ENCODE peak calls at places on chromosomes 4 and X, in seven cellular contexts. R is OCI-LY7, V is NB4, B is cardiac fibroblast, J is lower leg skin, X is mucosa of descending colon, E is cardiac muscle cell. F is an unnamed sample.
A peak's percentile ranks its signal among the peaks of the same experiment; 100 is the strongest.

GRCh38 chrX:26778320-26778888 is 562.4 kb downstream of the MAGEB5 start:
- DNase-seq in E (no peak), J (no peak), X (no peak), B (no peak), R (peak; percentile 19), V (peak; percentile 12), F (no peak)

GRCh38 chrX:39907964-39908616 is 189.7 kb downstream of the BCOR start:
- DNase-seq in X (peak; percentile 21), E (peak; percentile 36), J (peak; percentile 17), V (peak; percentile 76), R (no peak), B (peak; percentile 89), F (peak; percentile 95)

GRCh38 chrX:40755291-40756249 is 20.2 kb upstream of the MED14 start:
- DNase-seq in R (no peak), J (no peak), V (no peak), E (peak; percentile 8), B (peak; percentile 55), X (no peak), F (no peak)

GRCh38 chr4:8916251-8916913 is 44.7 kb upstream of the HMX1 start:
- DNase-seq in E (no peak), J (no peak), X (no peak), V (peak; percentile 14), B (no peak), R (no peak), F (no peak)

GRCh38 chr4:67570537-67570936 is 12.0 kb downstream of the STAP1 start:
- DNase-seq in R (no peak), J (no peak), X (no peak), B (no peak), E (no peak), V (no peak), F (no peak)

GRCh38 chr4:88630756-88631155 is 38.5 kb downstream of the HERC3 start:
- DNase-seq in J (no peak), X (peak; percentile 18), B (peak; percentile 58), R (no peak), E (no peak), V (no peak), F (peak; percentile 67)

GRCh38 chr4:172009461-172009860 is 196.3 kb downstream of the GALNTL6 start:
- DNase-seq in V (no peak), J (no peak), R (no peak), E (no peak), B (no peak), X (no peak), F (no peak)

GRCh38 chr4:25075129-25075528 is 44.4 kb upstream of the LGI2 start:
- DNase-seq in B (no peak), E (no peak), V (no peak), J (no peak), R (no peak), X (no peak), F (no peak)

GRCh38 chrX:874061-874460 is 243.5 kb downstream of the SHOX start:
- DNase-seq in V (no peak), X (no peak), B (no peak), E (no peak), J (no peak), R (no peak), F (no peak)

GRCh38 chr4:77172336-77172735 is 15.3 kb downstream of the CCNG2 start:
- DNase-seq in X (no peak), R (no peak), E (no peak), J (no peak), B (peak; percentile 77), V (no peak), F (peak; percentile 79)

GRCh38 chrX:18424482-18425198 is 768 bp upstream of the CDKL5 start:
- DNase-seq in V (peak; percentile 52), E (peak; percentile 53), R (peak; percentile 68), X (peak; percentile 16), J (no peak), B (peak; percentile 25), F (peak; percentile 62)

GRCh38 chrX:39582091-39582490 is 515.7 kb downstream of the BCOR start:
- DNase-seq in E (no peak), V (peak; percentile 3), X (peak; percentile 8), R (no peak), J (no peak), B (peak; percentile 2), F (no peak)

GRCh38 chrX:11143931-11144678 is 33.0 kb downstream of the HCCS start:
- DNase-seq in B (peak; percentile 86), R (peak; percentile 79), J (peak; percentile 61), E (peak; percentile 77), V (peak; percentile 70), X (peak; percentile 86), F (peak; percentile 83)

GRCh38 chr4:158176108-158176507 is 3.3 kb upstream of the GASK1B start:
- DNase-seq in J (no peak), R (no peak), B (no peak), V (no peak), E (no peak), X (peak; percentile 29), F (peak; percentile 80)

GRCh38 chrX:134821370-134821769 is 163.1 kb upstream of the PLAC1 start:
- DNase-seq in V (peak; percentile 57), J (no peak), B (peak; percentile 79), X (no peak), E (no peak), R (no peak), F (peak; percentile 53)

GRCh38 chrX:117771384-117771783 is 345.2 kb downstream of the KLHL13 start:
- DNase-seq in V (no peak), B (no peak), R (no peak), X (no peak), E (no peak), J (no peak), F (no peak)

GRCh38 chr4:185080545-185080944 is 62.3 kb downstream of the HELT start:
- DNase-seq in E (no peak), J (no peak), X (no peak), B (no peak), R (no peak), V (no peak), F (no peak)

GRCh38 chrX:110316351-110317078 is 1.4 kb downstream of the AMMECR1 start:
- DNase-seq in V (peak; percentile 39), J (no peak), E (peak; percentile 50), R (no peak), X (peak; percentile 1), B (peak; percentile 30), F (no peak)

GRCh38 chr4:83561381-83561780 is 25.5 kb downstream of the GPAT3 start:
- DNase-seq in V (peak; percentile 84), R (no peak), X (no peak), B (peak; percentile 56), E (no peak), J (peak; percentile 55), F (peak; percentile 93)

GRCh38 chrX:49226946-49227345 is 6.2 kb downstream of the CACNA1F start:
- DNase-seq in X (no peak), V (no peak), J (no peak), B (no peak), R (no peak), E (no peak), F (no peak)

GRCh38 chr4:122107680-122108079 is 44.5 kb upstream of the BLTP1 start:
- DNase-seq in V (no peak), B (no peak), J (no peak), X (no peak), R (no peak), E (no peak), F (no peak)

GRCh38 chr4:856468-856901 is 30.6 kb upstream of the CPLX1 start:
- DNase-seq in E (no peak), V (peak; percentile 31), J (no peak), X (no peak), R (no peak), B (no peak), F (no peak)

DNA sequence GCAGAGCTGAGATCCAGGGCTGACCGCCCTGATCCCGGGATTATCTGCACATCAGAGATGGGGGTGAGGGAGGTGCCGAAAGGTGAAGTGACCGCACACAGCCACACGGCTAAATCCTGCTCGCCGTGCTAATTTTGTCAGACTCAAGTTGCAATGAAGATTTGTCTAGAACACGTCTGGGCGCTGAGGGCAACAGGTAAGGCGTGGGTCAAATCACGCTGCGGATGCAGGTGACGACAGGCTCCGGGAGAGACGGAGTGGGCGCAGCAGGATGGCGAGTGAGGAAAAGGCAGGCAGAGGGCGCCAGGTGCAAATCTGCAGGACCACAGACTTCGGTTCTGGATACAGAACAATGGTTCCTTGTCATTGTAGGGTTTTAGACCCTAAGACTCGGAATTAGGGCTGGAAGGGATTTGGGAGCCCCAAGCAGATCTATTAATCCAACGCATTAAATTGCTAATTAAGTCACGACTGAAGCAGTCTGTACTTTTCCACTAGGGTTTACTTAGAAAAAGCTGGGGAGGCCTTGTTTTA is 1.9 kb upstream of the TBC1D14 start:
- DNase-seq in J (no peak), X (peak; percentile 79), R (peak; percentile 37), E (peak; percentile 59), B (peak; percentile 48), V (no peak), F (peak; percentile 54)
- H3K4me3 ChIP-seq in J (no peak overlapping the region), X (no peak overlapping the region), R (no peak overlapping the region), E (no peak overlapping the region), B (no peak overlapping the region), V (no peak overlapping the region), F (no peak overlapping the region)

GRCh38 chr4:150078996-150079581 is 844 bp downstream of the DCLK2 start:
- DNase-seq in X (peak; percentile 35), B (peak; percentile 13), V (no peak), E (peak; percentile 49), J (no peak), R (no peak), F (peak; percentile 63)
- TF ChIP-seq CTCF in X (no peak), B (peak; percentile 0), V (no peak), E (no peak), J (no peak), R (no peak), F (peak; percentile 3)

GRCh38 chr4:142406917-142407501 is 439.1 kb downstream of the INPP4B start:
- DNase-seq in B (peak; percentile 4), X (no peak), E (no peak), J (no peak), V (no peak), R (no peak), F (no peak)

GRCh38 chr4:142405021-142405991 is 440.8 kb downstream of the INPP4B start:
- DNase-seq in R (no peak), E (peak; percentile 25), X (peak; percentile 56), B (peak; percentile 80), J (peak; percentile 61), V (peak; percentile 52), F (peak; percentile 89)

GRCh38 chr4:142406051-142406549 is 440.0 kb downstream of the INPP4B start:
- DNase-seq in J (no peak), B (peak; percentile 43), R (no peak), E (peak; percentile 22), X (no peak), V (no peak), F (no peak)

GRCh38 chr4:142408003-142408441 is 438.1 kb downstream of the INPP4B start:
- DNase-seq in V (no peak), R (no peak), E (no peak), J (no peak), B (peak; percentile 63), X (no peak), F (peak; percentile 85)

DNA sequence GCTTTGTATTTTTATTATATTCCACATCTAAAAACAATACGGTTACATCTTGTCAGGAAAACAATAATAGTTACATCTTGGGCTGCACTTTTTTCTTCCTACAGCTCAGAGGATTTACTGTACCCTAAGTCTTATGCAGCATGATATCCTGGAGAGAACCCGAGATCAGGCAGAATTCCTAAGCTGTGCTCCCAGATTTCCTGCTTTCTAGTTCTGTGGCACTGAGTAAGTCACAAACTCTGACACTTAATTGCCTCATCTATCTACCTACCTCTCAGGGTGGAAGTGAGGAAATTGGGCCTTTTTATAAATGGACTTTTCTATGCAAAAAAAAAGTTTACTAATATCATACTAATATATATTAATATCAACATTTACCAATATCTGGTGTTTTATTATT is 438.5 kb downstream of the INPP4B start:
- DNase-seq in B (peak; percentile 16), E (no peak), J (no peak), X (no peak), V (no peak), R (no peak), F (peak; percentile 30)
- H3K4me3 ChIP-seq in B (no peak overlapping the region), E (no peak overlapping the region), J (no peak overlapping the region), X (no peak overlapping the region), V (no peak overlapping the region), R (no peak overlapping the region), F (no peak overlapping the region)

GRCh38 chrX:83819304-83819703 is 41.6 kb upstream of the CYLC1 start:
- DNase-seq in X (no peak), V (peak; percentile 0), E (no peak), R (no peak), B (no peak), J (no peak), F (no peak)
- TF ChIP-seq CTCF in X (no peak), V (no peak), E (no peak), R (no peak), B (no peak), J (no peak), F (no peak)